ENCODE peak calls at places on chromosomes 5 and 9, in five cellular contexts. G, T, F, S and C are unnamed samples.

GRCh38 chr9:95753762-95754465 is 121.6 kb upstream of the ERCC6L2 start:
- DNase-seq in G (peak; percentile 86), T (no peak), F (no peak), S (no peak), C (no peak)

GRCh38 chr5:155027993-155028629 is 14.6 kb downstream of the KIF4B start:
- DNase-seq in G (no peak), T (peak; percentile 58), F (no peak), S (no peak), C (no peak)

GRCh38 chr5:169801324-169801777 is 164.3 kb downstream of the DOCK2 start:
- DNase-seq in G (peak; percentile 17), T (peak; percentile 66), F (no peak), S (no peak), C (no peak)

GRCh38 chr9:73685786-73686185 is 534.1 kb downstream of the ANXA1 start:
- DNase-seq in G (no peak), T (no peak), F (no peak), S (no peak), C (no peak)

GRCh38 chr9:23771746-23772145 is 54.3 kb downstream of the ELAVL2 start:
- DNase-seq in G (no peak), T (no peak), F (no peak), S (no peak), C (no peak)

GRCh38 chr9:116555556-116556180 is 131.4 kb upstream of the TRIM32 start:
- DNase-seq in G (no peak), T (no peak), F (no peak), S (no peak), C (no peak)

GRCh38 chr5:135828793-135829150 is 5.7 kb upstream of the SLC25A48 start:
- DNase-seq in G (no peak), T (no peak), F (no peak), S (no peak), C (no peak)

GRCh38 chr9:81626511-81626910 is 62.8 kb downstream of the TLE1 start:
- DNase-seq in G (no peak), T (peak; percentile 75), F (no peak), S (no peak), C (no peak)

GRCh38 chr5:150500905-150501304 is 7.0 kb upstream of the NDST1 start:
- DNase-seq in G (no peak), T (no peak), F (no peak), S (no peak), C (no peak)

GRCh38 chr5:37043693-37044092 is 167.1 kb downstream of the NIPBL start:
- DNase-seq in G (peak; percentile 28), T (peak; percentile 2), F (no peak), S (no peak), C (no peak)
- TF ChIP-seq CTCF in G (peak; percentile 31), T (no peak), F (no peak), S (peak; percentile 21), C (no peak)

GRCh38 chr9:131713016-131713415 is 26.9 kb downstream of the RAPGEF1 start:
- DNase-seq in G (no peak), T (no peak), F (no peak), S (no peak), C (no peak)
- TF ChIP-seq CTCF in G (no peak), T (no peak), F (no peak), S (no peak), C (no peak)

GRCh38 chr9:88874391-88874790 is 116.9 kb upstream of the S1PR3 start:
- DNase-seq in G (no peak), T (no peak), F (no peak), S (no peak), C (no peak)
- TF ChIP-seq CTCF in G (no peak), T (no peak), F (peak; percentile 22), S (no peak), C (no peak)

DNA sequence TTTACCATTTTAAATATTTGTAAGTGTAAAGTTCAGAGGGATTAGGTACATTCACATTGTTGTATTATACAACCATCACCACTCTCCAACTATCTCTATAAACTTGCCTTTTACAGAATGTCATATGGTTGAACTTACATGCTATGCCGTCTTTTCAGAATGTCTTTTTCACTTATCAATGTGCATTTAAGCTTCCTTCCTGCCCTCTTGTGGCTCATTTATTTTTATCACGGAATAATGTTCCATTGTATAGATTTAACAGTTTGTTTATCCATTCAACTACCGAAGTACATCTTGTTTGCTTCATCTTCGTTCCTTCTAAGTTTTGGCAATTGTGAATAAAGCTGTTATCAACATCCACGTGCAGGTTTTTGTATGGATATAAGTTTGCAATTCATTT is 133.3 kb upstream of the C6 start:
- DNase-seq in G (peak; percentile 43), T (peak; percentile 16), F (peak; percentile 5), S (no peak), C (no peak)
- TF ChIP-seq CTCF in G (peak; percentile 40), T (no peak), F (no peak), S (no peak), C (no peak)

GRCh38 chr9:68750786-68751185 is 45.7 kb downstream of the PIP5K1B start:
- DNase-seq in G (no peak), T (no peak), F (no peak), S (no peak), C (no peak)

GRCh38 chr9:68749579-68750159 is 44.6 kb downstream of the PIP5K1B start:
- DNase-seq in G (no peak), T (no peak), F (no peak), S (no peak), C (no peak)

GRCh38 chr9:68750179-68750685 is 45.2 kb downstream of the PIP5K1B start:
- DNase-seq in G (no peak), T (no peak), F (no peak), S (no peak), C (no peak)

GRCh38 chr9:68747043-68747533 is 42.0 kb downstream of the PIP5K1B start:
- DNase-seq in G (no peak), T (no peak), F (no peak), S (no peak), C (no peak)

DNA sequence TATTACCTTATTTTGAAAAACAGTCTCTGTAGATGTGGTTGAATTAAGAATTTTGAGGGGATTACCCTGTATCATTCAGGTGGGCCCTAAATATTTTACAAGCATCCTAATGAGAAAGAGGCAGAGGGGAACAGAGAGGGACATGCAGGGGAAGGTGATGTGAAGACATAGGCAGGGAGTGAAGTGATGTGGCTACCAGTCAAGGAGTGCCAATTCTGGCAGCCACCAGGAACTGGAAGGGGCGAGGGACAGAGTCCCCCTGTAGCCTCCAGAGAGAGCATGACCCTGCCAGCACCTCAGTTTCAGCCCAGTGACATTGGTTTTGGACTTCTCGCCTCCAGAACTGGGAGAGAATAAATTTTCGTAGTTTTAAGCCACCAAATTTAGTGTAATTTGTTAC is 44.1 kb downstream of the PIP5K1B start:
- DNase-seq in G (no peak), T (no peak), F (no peak), S (no peak), C (no peak)
- TF ChIP-seq CTCF in G (no peak), T (no peak), F (no peak), S (no peak), C (no peak)

GRCh38 chr9:36867672-36868471 is 166.2 kb downstream of the PAX5 start:
- DNase-seq in G (no peak), T (no peak), F (no peak), S (no peak), C (no peak)

GRCh38 chr9:36865731-36866635 is 168.1 kb downstream of the PAX5 start:
- DNase-seq in G (no peak), T (no peak), F (no peak), S (no peak), C (no peak)

GRCh38 chr9:36868591-36869282 is 165.3 kb downstream of the PAX5 start:
- DNase-seq in G (no peak), T (no peak), F (no peak), S (no peak), C (no peak)

GRCh38 chr9:36867241-36867640 is 166.8 kb downstream of the PAX5 start:
- DNase-seq in G (no peak), T (no peak), F (no peak), S (no peak), C (no peak)

GRCh38 chr9:36866840-36867239 is 167.2 kb downstream of the PAX5 start:
- DNase-seq in G (peak; percentile 26), T (no peak), F (no peak), S (no peak), C (no peak)
- TF ChIP-seq CTCF in G (peak; percentile 38), T (no peak), F (peak; percentile 30), S (no peak), C (no peak)